ENCODE peak calls at places on chromosome 6, in nine cellular contexts. Q is neural progenitor cell; M is left ventricle myocardium inferior; C is trophoblast cell; L is uterus; F is ovary; B is CD8-positive, alpha-beta T cell; N is PC-9; U is lower lobe of right lung. W is an unnamed sample. For H3K4me1, the result is how much of the 10 kb centered on the place peaks cover.

GRCh38 chr6:144919573-144919972 is 634.4 kb downstream of the UTRN start:
- DNase-seq in F (no peak), U (no peak), N (no peak), B (no peak), L (no peak), C (no peak), M (no peak), Q (no peak), W (no peak)

GRCh38 chr6:161139766-161140553 is 133.9 kb downstream of the AGPAT4 start:
- DNase-seq in U (no peak), N (no peak), M (peak), C (no peak), B (no peak), F (no peak), L (peak), Q (no peak), W (peak)

GRCh38 chr6:30169658-30170614 is 6.6 kb downstream of the TRIM15 start:
- DNase-seq in F (no peak), M (no peak), L (no peak), B (no peak), U (no peak), C (peak), N (peak), Q (peak), W (peak)

GRCh38 chr6:74731921-74732320 is 473.9 kb downstream of the COL12A1 start:
- DNase-seq in B (no peak), U (no peak), C (no peak), Q (no peak), N (no peak), F (no peak), L (no peak), M (no peak), W (no peak)

GRCh38 chr6:75296811-75297779 is 12.5 kb upstream of the TMEM30A start:
- DNase-seq in L (no peak), M (no peak), N (no peak), B (no peak), C (no peak), F (no peak), Q (peak), U (no peak), W (no peak)

GRCh38 chr6:122956376-122956775 is 39.7 kb upstream of the CLVS2 start:
- DNase-seq in U (no peak), Q (no peak), B (no peak), N (no peak), L (no peak), C (no peak), F (no peak), M (no peak), W (no peak)

GRCh38 chr6:125882243-125882642 is 74.3 kb upstream of the HINT3 start:
- DNase-seq in B (no peak), M (no peak), C (no peak), F (no peak), L (no peak), Q (no peak), U (no peak), N (no peak), W (no peak)

GRCh38 chr6:133099573-133099972 is 141.6 kb upstream of the EYA4 start:
- DNase-seq in N (no peak), M (no peak), C (no peak), Q (no peak), F (no peak), U (no peak), L (no peak), B (no peak), W (no peak)

GRCh38 chr6:159252955-159253508 is 83.8 kb downstream of the FNDC1 start:
- DNase-seq in L (no peak), B (no peak), M (no peak), F (no peak), C (no peak), N (no peak), Q (peak), U (no peak), W (peak)

GRCh38 chr6:10418862-10419748 is 4.2 kb upstream of the TFAP2A start:
- DNase-seq in C (peak), B (no peak), N (peak), Q (peak), L (no peak), F (no peak), U (peak), M (no peak), W (no peak)

GRCh38 chr6:148566664-148567350 is 180.0 kb upstream of the UST start:
- DNase-seq in M (no peak), Q (no peak), N (no peak), L (no peak), F (no peak), C (no peak), B (no peak), U (no peak), W (no peak)

GRCh38 chr6:168100011-168100802 is 21.2 kb upstream of the FRMD1 start:
- DNase-seq in B (no peak), N (no peak), F (no peak), C (no peak), Q (no peak), L (no peak), M (no peak), U (peak), W (no peak)

GRCh38 chr6:119495230-119495683 is 145.7 kb upstream of the MAN1A1 start:
- DNase-seq in Q (no peak), B (no peak), L (no peak), C (no peak), F (no peak), U (no peak), N (no peak), M (peak), W (no peak)
- H3K4me1 ChIP-seq in Q (under half), B (under half), L (under half), C (under half), F (under half), U (under half), N (under half), M (under half), W (under half)

GRCh38 chr6:33202799-33203198 is 1.7 kb upstream of the HSD17B8 start:
- DNase-seq in F (no peak), Q (no peak), U (no peak), M (no peak), L (no peak), C (no peak), N (no peak), B (no peak), W (no peak)
- H3K4me1 ChIP-seq in F (under half), Q (under half), U (half or more), M (half or more), L (under half), C (under half), N (under half), B (half or more), W (half or more)

DNA sequence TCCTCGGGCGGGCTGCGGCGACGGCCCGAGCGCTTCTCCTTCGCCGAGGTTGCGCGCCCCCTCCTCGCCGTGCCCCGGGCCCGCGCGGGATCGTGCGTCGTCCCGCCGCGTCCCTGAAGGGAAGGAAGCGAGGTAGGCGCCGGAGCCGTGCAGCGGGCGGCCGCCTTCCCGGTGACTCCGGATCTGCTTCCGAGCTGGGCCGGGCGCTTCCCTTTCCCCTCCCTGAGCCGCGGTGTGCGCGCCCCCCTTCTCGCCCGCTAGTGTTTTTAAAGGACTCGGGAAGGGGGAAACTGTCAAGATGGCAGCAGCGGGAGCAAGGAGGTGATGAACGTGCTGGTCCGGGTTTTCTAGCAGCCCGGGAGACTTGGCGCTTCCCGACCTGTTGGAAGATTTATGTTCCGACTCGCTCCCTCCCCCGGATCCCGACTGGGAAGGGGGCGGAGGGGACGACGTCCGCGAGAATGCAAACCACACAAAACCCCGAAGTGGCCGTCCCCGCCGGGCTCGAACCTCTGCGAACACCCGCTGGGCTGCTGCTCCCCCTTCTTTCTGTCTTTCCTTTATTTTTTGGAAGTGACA is 744 bp upstream of the FOXO3 start:
- DNase-seq in C (peak), M (no peak), Q (peak), B (no peak), N (peak), L (peak), F (peak), U (peak), W (peak)
- H3K4me1 ChIP-seq in C (under half), M (half or more), Q (under half), B (under half), N (under half), L (under half), F (under half), U (under half), W (under half)

DNA sequence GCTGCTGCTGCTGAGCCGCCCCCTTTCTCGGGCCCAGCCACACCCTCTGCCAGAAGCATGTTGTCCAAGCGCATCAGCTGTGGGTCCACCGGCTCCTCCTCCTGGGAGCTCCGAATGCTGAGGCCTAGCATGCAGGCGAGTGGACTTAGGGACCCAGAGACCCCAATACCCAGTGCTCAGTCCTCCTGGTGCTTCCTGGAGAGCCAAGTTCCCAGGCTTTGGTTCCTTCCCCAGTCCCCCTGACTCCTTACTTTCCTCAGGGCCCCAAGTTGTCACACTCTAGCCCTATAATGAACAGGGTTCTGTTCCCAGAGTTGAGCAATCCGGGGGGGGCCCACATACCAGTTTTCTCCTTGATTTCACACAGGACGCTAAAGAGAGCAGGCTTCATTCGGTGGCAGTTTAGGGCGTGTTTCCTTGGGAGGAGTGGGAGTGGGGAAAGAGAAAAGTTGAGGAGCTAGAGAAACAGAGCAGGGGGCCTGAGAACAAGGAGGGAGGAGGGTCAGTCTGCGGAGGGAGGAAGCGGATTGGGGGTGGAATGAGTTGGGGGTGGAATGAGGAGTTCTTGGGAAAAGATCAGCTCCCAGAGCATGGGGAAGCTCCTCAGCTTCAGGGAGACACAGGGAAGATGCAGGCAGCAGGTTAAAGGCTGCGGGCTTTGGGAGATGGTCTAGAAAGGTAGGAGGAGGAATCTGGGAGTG is 1.5 kb downstream of the PBX2 start:
- DNase-seq in B (no peak), U (no peak), L (peak), C (no peak), N (no peak), M (no peak), F (peak), Q (no peak), W (no peak)
- H3K4me1 ChIP-seq in B (under half), U (half or more), L (under half), C (under half), N (under half), M (half or more), F (under half), Q (under half), W (half or more)

DNA sequence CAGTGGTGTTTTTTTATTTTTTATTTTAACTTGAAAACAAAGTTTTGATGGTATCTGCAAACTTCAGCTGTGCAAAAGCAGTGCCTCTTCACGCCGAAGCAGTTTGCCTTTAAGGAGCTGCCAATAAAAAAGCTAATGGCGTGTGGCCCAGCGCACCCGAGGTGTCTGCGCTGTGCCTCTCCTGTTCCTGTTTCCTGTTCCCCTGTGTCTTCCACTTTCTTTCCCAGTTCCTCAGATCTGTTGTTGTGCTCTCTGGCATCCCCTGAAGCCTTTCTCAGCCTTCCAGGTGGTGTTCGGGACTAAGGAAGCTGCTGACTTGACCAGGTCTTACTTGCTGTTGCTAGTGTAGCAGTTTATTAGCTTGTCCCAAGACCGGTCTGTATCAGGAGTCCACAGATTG is 178.5 kb downstream of the TMEM242 start:
- DNase-seq in B (no peak), F (no peak), M (no peak), Q (no peak), C (no peak), U (no peak), N (no peak), L (no peak), W (no peak)
- H3K4me1 ChIP-seq in B (under half), F (under half), M (half or more), Q (under half), C (under half), U (under half), N (under half), L (under half), W (half or more)

GRCh38 chr6:137102851-137103492 is 58.2 kb upstream of the IL20RA start:
- DNase-seq in M (no peak), L (no peak), U (no peak), Q (no peak), C (no peak), N (no peak), B (no peak), F (no peak), W (no peak)

GRCh38 chr6:137104926-137105325 is 60.2 kb upstream of the IL20RA start:
- DNase-seq in C (no peak), N (no peak), U (no peak), F (no peak), L (no peak), M (no peak), Q (no peak), B (no peak), W (no peak)

GRCh38 chr6:137105375-137105774 is 60.6 kb upstream of the IL20RA start:
- DNase-seq in M (no peak), C (no peak), B (no peak), F (no peak), N (no peak), Q (no peak), L (no peak), U (no peak), W (no peak)

GRCh38 chr6:137107767-137108105 is 63.0 kb upstream of the IL20RA start:
- DNase-seq in C (no peak), F (no peak), Q (no peak), L (no peak), B (no peak), N (no peak), M (no peak), U (no peak), W (no peak)

GRCh38 chr6:137106183-137106582 is 61.4 kb upstream of the IL20RA start:
- DNase-seq in U (no peak), F (no peak), B (no peak), Q (no peak), N (no peak), M (no peak), L (no peak), C (no peak), W (no peak)
- H3K4me1 ChIP-seq in U (under half), F (under half), B (under half), Q (under half), N (under half), M (under half), L (under half), C (under half), W (under half)

GRCh38 chr6:85461806-85462185 is 11.9 kb downstream of the NT5E start:
- DNase-seq in L (no peak), U (no peak), N (no peak), C (no peak), M (no peak), B (no peak), F (no peak), Q (no peak), W (no peak)

GRCh38 chr6:85460951-85461805 is 11.3 kb downstream of the NT5E start:
- DNase-seq in U (no peak), Q (no peak), L (peak), B (peak), F (peak), N (peak), C (no peak), M (no peak), W (no peak)

GRCh38 chr6:85463621-85464259 is 13.9 kb downstream of the NT5E start:
- DNase-seq in F (no peak), B (no peak), L (no peak), Q (no peak), C (no peak), N (no peak), U (no peak), M (no peak), W (no peak)

GRCh38 chr6:85464260-85464644 is 14.4 kb downstream of the NT5E start:
- DNase-seq in N (peak), F (no peak), C (no peak), M (no peak), B (no peak), Q (no peak), L (peak), U (no peak), W (peak)

DNA sequence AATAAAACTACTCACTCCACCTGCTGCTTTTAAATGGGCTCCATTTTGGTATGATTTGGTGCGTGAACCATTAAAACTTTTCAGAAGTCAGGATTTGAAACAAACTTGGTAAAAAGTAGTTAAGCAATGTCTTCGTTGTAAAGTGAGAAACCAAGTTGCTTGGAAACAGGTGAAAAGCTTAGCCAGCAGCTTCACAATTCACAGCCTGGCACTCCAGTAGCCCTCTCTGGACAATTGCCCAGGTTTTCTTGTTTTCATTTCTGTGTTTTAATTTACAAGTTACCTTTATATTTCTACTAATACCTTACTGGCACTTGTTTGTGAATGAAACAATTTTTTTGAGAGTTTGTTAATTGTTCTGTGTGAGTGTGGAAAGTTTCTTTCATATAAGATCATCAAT is 12.8 kb downstream of the NT5E start:
- DNase-seq in U (no peak), B (no peak), L (no peak), F (no peak), M (no peak), N (no peak), C (no peak), Q (no peak), W (no peak)
- H3K4me1 ChIP-seq in U (under half), B (half or more), L (under half), F (under half), M (under half), N (half or more), C (under half), Q (under half), W (half or more)